ENCODE peak calls at places on chromosomes 7 and 10, in eight cellular contexts. C, V, I, S, Q, B, O and L are unnamed samples. For H3K4me1, the result is how much of the 10 kb centered on the place peaks cover.

GRCh38 chr10:7610651-7611389 is 55.9 kb downstream of the ITIH5 start:
- DNase-seq in C (peak), V (no peak), I (no peak), S (no peak), Q (no peak), B (no peak), O (peak), L (no peak)

GRCh38 chr10:114245128-114245791 is 6.2 kb downstream of the VWA2 start:
- DNase-seq in C (no peak), V (no peak), I (no peak), S (no peak), Q (no peak), B (no peak), O (no peak), L (no peak)

GRCh38 chr10:32105782-32106382 is 49.7 kb upstream of the KIF5B start:
- DNase-seq in C (no peak), V (no peak), I (no peak), S (no peak), Q (no peak), B (no peak), O (no peak), L (no peak)

GRCh38 chr7:116097365-116098009 is 66.9 kb upstream of the TFEC start:
- DNase-seq in C (peak), V (no peak), I (no peak), S (no peak), Q (no peak), B (peak), O (peak), L (no peak)

GRCh38 chr7:81410471-81411117 is 359.3 kb downstream of the HGF start:
- DNase-seq in C (no peak), V (no peak), I (no peak), S (no peak), Q (peak), B (no peak), O (no peak), L (no peak)

GRCh38 chr10:112216151-112216550 is 32.6 kb upstream of the GPAM start:
- DNase-seq in C (no peak), V (no peak), I (no peak), S (no peak), Q (no peak), B (no peak), O (no peak), L (peak)

GRCh38 chr10:75845538-75845937 is 414.1 kb downstream of the LRMDA start:
- DNase-seq in C (peak), V (no peak), I (no peak), S (no peak), Q (no peak), B (no peak), O (no peak), L (no peak)

GRCh38 chr10:16386855-16387254 is 50.0 kb upstream of the PTER start:
- DNase-seq in C (no peak), V (no peak), I (no peak), S (no peak), Q (no peak), B (no peak), O (no peak), L (no peak)

GRCh38 chr7:98994046-98994944 is 116.0 kb downstream of the TRRAP start:
- DNase-seq in C (no peak), V (no peak), I (peak), S (no peak), Q (no peak), B (no peak), O (no peak), L (no peak)

GRCh38 chr7:140673063-140673769 is 471 bp downstream of the ADCK2 start:
- DNase-seq in C (no peak), V (peak), I (peak), S (peak), Q (peak), B (peak), O (no peak), L (peak)

GRCh38 chr7:38477333-38477732 is 153.8 kb downstream of the AMPH start:
- DNase-seq in C (no peak), V (no peak), I (no peak), S (no peak), Q (no peak), B (no peak), O (no peak), L (no peak)

GRCh38 chr10:120042705-120043104 is 150.2 kb downstream of the SEC23IP start:
- DNase-seq in C (no peak), V (no peak), I (no peak), S (no peak), Q (no peak), B (no peak), O (no peak), L (no peak)

GRCh38 chr10:71314028-71314693 is 4.9 kb upstream of the SLC29A3 start:
- DNase-seq in C (peak), V (peak), I (no peak), S (peak), Q (peak), B (peak), O (peak), L (no peak)

GRCh38 chr10:49474901-49475300 is 64.0 kb downstream of the ERCC6 start:
- DNase-seq in C (no peak), V (no peak), I (no peak), S (no peak), Q (no peak), B (no peak), O (peak), L (no peak)

GRCh38 chr7:94313926-94314325 is 80.8 kb upstream of the COL1A2 start:
- DNase-seq in C (peak), V (no peak), I (no peak), S (no peak), Q (no peak), B (no peak), O (peak), L (no peak)

GRCh38 chr7:95473276-95473985 is 12.3 kb upstream of the ASB4 start:
- DNase-seq in C (no peak), V (no peak), I (no peak), S (no peak), Q (no peak), B (no peak), O (no peak), L (no peak)

GRCh38 chr10:93334901-93335312 is 147.2 kb downstream of the MYOF start:
- DNase-seq in C (no peak), V (no peak), I (no peak), S (no peak), Q (no peak), B (no peak), O (peak), L (no peak)

GRCh38 chr7:130699686-130700085 is 13.3 kb upstream of the TSGA13 start:
- DNase-seq in C (no peak), V (no peak), I (no peak), S (no peak), Q (no peak), B (no peak), O (no peak), L (no peak)

DNA sequence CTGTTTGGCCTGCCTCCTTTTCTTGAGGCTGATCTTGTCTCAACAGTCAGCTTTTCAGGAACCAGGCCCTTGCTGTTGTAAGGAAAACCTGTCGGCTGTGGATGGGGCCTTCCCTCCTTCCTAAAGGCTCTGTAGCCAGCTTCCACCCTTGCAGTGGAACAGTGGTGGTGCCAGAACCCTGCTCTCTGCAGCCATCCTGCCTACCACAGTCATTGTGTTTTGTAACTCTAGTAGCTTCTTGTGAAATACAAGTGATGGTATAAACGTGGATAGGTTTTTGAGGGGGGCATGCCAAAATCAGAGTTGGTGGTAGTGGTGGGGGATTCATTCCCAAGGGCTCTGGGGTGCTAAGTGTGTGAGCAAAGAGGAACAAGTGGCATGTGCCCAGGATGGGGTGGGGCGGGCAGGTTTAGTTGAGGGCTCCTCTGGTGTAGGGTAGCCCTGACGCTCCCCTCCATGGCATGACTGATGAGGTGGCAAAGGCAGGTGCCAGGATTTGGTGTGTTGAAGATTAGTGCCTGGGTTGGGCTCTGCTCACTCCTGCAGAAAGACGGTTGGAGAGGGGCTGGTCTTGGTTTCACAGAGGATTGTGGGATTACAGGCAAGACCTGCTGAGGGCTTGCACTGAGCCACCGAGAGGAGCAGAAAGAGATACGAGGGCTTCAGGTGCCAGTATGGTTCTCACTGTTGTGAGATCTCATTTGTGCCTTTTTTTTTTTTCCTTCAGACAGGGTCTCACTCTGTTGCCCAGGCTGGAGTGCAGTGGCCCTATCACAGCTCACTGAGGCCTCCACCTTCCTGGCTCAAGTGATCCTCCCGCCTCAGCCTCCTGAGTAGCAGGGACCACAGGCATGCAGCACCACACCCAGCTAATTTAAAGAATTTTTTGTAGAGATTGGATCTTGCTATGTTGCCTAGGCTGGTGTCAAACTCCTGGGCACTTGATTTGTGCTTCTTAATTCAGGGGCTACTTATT is 7.4 kb downstream of the TSPAN14 start:
- DNase-seq in C (peak), V (no peak), I (no peak), S (no peak), Q (no peak), B (no peak), O (no peak), L (no peak)
- H3K4me1 ChIP-seq in C (under half), V (under half), I (half or more), S (half or more), Q (under half), B (half or more), O (under half), L (half or more)

GRCh38 chr7:1666251-1666778 is 3.8 kb upstream of the ELFN1 start:
- DNase-seq in C (no peak), V (peak), I (peak), S (peak), Q (no peak), B (peak), O (no peak), L (peak)
- H3K4me1 ChIP-seq in C (under half), V (under half), I (under half), S (under half), Q (under half), B (under half), O (under half), L (under half)

GRCh38 chr7:25431956-25432355 is 203.7 kb upstream of the NPVF start:
- DNase-seq in C (no peak), V (no peak), I (no peak), S (no peak), Q (no peak), B (no peak), O (no peak), L (no peak)
- H3K4me1 ChIP-seq in C (under half), V (under half), I (under half), S (under half), Q (under half), B (under half), O (under half), L (under half)

GRCh38 chr10:80281784-80282505 is 7.5 kb downstream of the MAT1A start:
- DNase-seq in C (no peak), V (no peak), I (no peak), S (no peak), Q (no peak), B (no peak), O (no peak), L (peak)

GRCh38 chr10:80283119-80283518 is 6.3 kb downstream of the MAT1A start:
- DNase-seq in C (no peak), V (no peak), I (no peak), S (no peak), Q (no peak), B (no peak), O (no peak), L (no peak)

GRCh38 chr10:80284522-80284921 is 4.9 kb downstream of the MAT1A start:
- DNase-seq in C (no peak), V (no peak), I (no peak), S (no peak), Q (no peak), B (no peak), O (no peak), L (no peak)

GRCh38 chr10:80281292-80281691 is 8.2 kb downstream of the MAT1A start:
- DNase-seq in C (no peak), V (no peak), I (no peak), S (no peak), Q (no peak), B (no peak), O (no peak), L (no peak)

DNA sequence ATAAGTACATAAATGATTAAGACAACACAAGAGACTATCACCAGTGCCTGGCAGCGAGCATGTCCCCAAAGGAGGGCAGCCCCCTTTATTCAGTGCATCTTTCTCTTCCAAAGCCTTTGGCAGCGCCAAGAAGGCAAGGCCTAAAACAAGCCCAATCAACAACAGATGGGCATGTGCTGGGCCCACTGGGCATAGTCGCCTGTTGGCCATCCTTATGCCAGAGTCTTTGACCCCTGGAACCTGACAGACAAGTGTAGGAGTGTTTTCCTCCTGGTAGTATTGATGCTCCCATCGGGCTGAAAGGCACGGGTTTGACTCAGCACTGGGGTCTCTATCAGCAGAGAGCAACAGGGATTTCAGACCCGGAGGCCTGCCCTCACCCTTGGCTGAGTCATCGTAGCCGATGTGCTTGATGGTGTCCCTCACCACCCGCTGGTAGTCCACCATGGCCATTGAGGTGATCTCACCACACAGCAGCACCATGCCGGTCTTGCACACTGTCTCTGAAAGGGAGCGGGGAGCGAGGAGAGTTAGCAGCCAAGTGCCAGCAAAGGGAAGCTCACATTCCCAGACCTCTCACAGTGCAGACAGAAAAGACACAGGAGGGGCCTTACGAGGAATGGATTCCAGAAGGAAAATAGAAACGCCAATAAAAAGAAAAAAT is 5.8 kb downstream of the MAT1A start:
- DNase-seq in C (no peak), V (no peak), I (no peak), S (no peak), Q (no peak), B (no peak), O (no peak), L (peak)
- H3K4me1 ChIP-seq in C (under half), V (under half), I (under half), S (under half), Q (under half), B (under half), O (under half), L (half or more)

DNA sequence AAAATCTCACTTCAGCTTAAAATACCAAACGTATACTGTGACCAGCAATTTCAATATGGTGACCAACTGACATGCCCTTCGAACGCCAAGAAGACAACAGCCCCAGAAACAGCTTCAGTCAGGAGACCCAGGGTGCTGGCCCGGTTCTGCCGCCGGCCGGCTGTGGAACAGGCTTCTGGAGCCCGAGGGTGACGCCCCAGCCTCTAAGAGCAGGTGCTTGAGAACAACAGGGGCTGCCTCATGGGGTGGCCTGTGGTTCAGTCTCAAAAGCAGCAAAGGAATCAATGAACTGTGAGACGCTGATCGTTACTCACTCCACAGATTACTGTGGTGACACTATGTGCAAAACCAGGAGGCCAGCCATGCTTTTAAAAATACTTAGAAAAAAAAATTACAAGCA is 17.3 kb downstream of the GPER1 start:
- DNase-seq in C (no peak), V (no peak), I (no peak), S (peak), Q (no peak), B (no peak), O (no peak), L (no peak)
- H3K4me1 ChIP-seq in C (under half), V (under half), I (under half), S (under half), Q (under half), B (under half), O (under half), L (under half)

DNA sequence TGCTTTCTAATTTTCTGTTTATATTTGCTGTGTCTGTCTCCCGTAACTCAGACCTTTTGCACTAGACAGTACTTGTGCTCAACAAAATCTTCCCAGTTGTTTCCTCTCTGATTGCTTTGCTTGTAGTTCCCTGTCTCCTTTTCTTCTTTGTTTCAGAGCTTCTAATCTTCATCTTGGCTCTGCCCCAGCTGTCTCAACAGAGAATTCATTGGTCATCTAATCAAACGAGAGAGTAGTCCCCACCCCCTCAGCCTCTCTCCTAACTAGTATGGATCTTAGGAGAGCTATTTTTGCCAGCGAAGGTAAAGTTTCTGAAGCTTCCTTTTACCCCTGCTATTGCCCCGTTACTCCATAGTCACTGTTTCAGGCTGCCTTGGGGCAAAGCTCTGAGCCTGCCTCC is 32.8 kb downstream of the SLC26A4 start:
- DNase-seq in C (no peak), V (no peak), I (no peak), S (no peak), Q (no peak), B (no peak), O (no peak), L (no peak)
- H3K4me1 ChIP-seq in C (under half), V (under half), I (under half), S (under half), Q (under half), B (under half), O (under half), L (under half)

DNA sequence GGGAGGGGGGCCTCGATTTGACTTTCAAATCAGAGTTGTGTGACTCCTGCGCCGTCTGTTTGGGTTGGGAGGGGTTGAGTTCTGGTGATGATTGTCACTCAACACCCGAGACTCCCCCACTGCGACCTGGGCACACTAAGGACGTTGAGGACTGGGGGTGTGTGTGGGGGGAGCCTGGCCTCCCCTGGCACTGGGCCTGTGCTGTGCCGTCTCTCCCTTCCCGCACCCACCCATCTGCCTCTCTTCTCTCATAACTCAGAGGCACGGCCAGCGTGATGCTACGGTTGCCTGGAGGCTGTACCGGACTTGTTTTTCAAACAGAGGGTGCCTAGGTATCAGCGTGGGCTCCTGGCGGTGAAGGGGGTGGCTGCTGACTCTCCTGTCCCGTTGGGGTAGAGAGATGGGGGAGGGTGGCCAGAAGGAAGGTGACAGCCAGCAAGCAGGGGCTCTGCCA is 56.7 kb upstream of the PFKFB3 start:
- DNase-seq in C (no peak), V (no peak), I (no peak), S (peak), Q (no peak), B (no peak), O (no peak), L (no peak)
- H3K4me1 ChIP-seq in C (under half), V (under half), I (under half), S (under half), Q (under half), B (under half), O (under half), L (under half)

GRCh38 chr7:70553364-70553763 is 578.6 kb upstream of the GALNT17 start:
- DNase-seq in C (no peak), V (no peak), I (no peak), S (no peak), Q (no peak), B (no peak), O (no peak), L (peak)
- H3K4me1 ChIP-seq in C (under half), V (under half), I (under half), S (under half), Q (under half), B (under half), O (under half), L (under half)

DNA sequence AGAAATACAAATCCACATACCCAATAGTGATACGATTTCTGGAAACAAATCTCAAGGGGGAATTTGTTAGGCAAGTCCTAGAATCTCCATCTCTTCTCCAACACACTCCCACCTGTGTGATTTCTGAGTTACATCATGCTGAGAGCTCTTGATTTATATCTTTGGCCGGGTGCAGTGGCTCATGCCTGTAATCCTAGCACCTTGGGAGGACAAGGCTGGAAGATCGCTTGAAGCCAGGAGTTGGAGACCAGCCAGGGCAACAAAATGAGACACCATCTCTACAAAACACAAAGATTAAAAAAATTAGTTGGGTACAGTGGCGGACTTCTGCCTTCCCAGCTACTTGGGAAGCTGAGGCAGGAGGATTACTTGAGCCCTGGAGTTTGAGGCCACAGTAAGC is 1.5 kb upstream of the MTPN start:
- DNase-seq in C (no peak), V (no peak), I (no peak), S (no peak), Q (no peak), B (no peak), O (no peak), L (no peak)
- H3K4me1 ChIP-seq in C (under half), V (under half), I (under half), S (under half), Q (under half), B (under half), O (under half), L (under half)

GRCh38 chr7:44994877-44995554 is 5.0 kb upstream of the CCM2 start:
- DNase-seq in C (no peak), V (no peak), I (no peak), S (no peak), Q (peak), B (no peak), O (no peak), L (no peak)
- H3K4me1 ChIP-seq in C (under half), V (under half), I (under half), S (under half), Q (under half), B (under half), O (under half), L (under half)